ENCODE peak calls at places on chromosomes 13 and 19, in six cellular contexts. One of them, this sample, is unnamed.

GRCh38 chr13:31951215-31951678 is 80.3 kb upstream of the FRY start:
- DNase-seq in heart left ventricle: peak; percentile 49
- DNase-seq in ascending aorta: peak; percentile 80
- DNase-seq in foreskin keratinocyte: peak; percentile 44
- DNase-seq in CD8-positive, alpha-beta T cell: no peak
- DNase-seq in Peyer's patch: peak; percentile 57
- DNase-seq in this sample: peak; percentile 65

GRCh38 chr19:3785464-3785937 is 680 bp downstream of the MATK start:
- DNase-seq in foreskin keratinocyte: no peak
- DNase-seq in Peyer's patch: no peak
- DNase-seq in heart left ventricle: no peak
- DNase-seq in ascending aorta: no peak
- DNase-seq in CD8-positive, alpha-beta T cell: peak; percentile 37
- DNase-seq in this sample: no peak

GRCh38 chr13:27158335-27158734 is 13.3 kb downstream of the USP12 start:
- DNase-seq in foreskin keratinocyte: no peak
- DNase-seq in CD8-positive, alpha-beta T cell: no peak
- DNase-seq in Peyer's patch: no peak
- DNase-seq in ascending aorta: no peak
- DNase-seq in heart left ventricle: no peak
- DNase-seq in this sample: no peak

GRCh38 chr13:106986033-106986484 is 418.1 kb upstream of the ARGLU1 start:
- DNase-seq in Peyer's patch: no peak
- DNase-seq in heart left ventricle: no peak
- DNase-seq in CD8-positive, alpha-beta T cell: no peak
- DNase-seq in ascending aorta: no peak
- DNase-seq in foreskin keratinocyte: peak; percentile 10
- DNase-seq in this sample: no peak

GRCh38 chr19:54190942-54191670 is at the start of gene TSEN34:
- DNase-seq in ascending aorta: peak; percentile 82
- DNase-seq in foreskin keratinocyte: no peak
- DNase-seq in heart left ventricle: peak; percentile 90
- DNase-seq in CD8-positive, alpha-beta T cell: peak; percentile 89
- DNase-seq in Peyer's patch: peak; percentile 92
- DNase-seq in this sample: peak; percentile 78

GRCh38 chr19:33552928-33553279 is 31.3 kb upstream of the PEPD start:
- DNase-seq in heart left ventricle: no peak
- DNase-seq in CD8-positive, alpha-beta T cell: no peak
- DNase-seq in ascending aorta: no peak
- DNase-seq in foreskin keratinocyte: no peak
- DNase-seq in Peyer's patch: no peak
- DNase-seq in this sample: no peak

GRCh38 chr13:29845440-29846056 is 4.9 kb downstream of the UBL3 start:
- DNase-seq in Peyer's patch: no peak
- DNase-seq in heart left ventricle: no peak
- DNase-seq in ascending aorta: no peak
- DNase-seq in CD8-positive, alpha-beta T cell: no peak
- DNase-seq in foreskin keratinocyte: no peak
- DNase-seq in this sample: no peak

GRCh38 chr13:41386206-41386605 is 71.1 kb upstream of the RGCC start:
- DNase-seq in ascending aorta: no peak
- DNase-seq in foreskin keratinocyte: no peak
- DNase-seq in CD8-positive, alpha-beta T cell: no peak
- DNase-seq in Peyer's patch: no peak
- DNase-seq in heart left ventricle: no peak
- DNase-seq in this sample: no peak

GRCh38 chr13:110352735-110353134 is 45.7 kb downstream of the COL4A2 start:
- DNase-seq in CD8-positive, alpha-beta T cell: no peak
- DNase-seq in Peyer's patch: no peak
- DNase-seq in foreskin keratinocyte: no peak
- DNase-seq in heart left ventricle: no peak
- DNase-seq in ascending aorta: no peak
- DNase-seq in this sample: peak; percentile 36
- TF ChIP-seq CTCF in CD8-positive, alpha-beta T cell: no peak
- TF ChIP-seq CTCF in Peyer's patch: no peak
- TF ChIP-seq CTCF in foreskin keratinocyte: peak; percentile 30
- TF ChIP-seq CTCF in heart left ventricle: peak; percentile 25
- TF ChIP-seq CTCF in ascending aorta: no peak
- TF ChIP-seq CTCF in this sample: peak; percentile 68

GRCh38 chr13:33285420-33286124 is at the start of gene STARD13:
- DNase-seq in CD8-positive, alpha-beta T cell: no peak
- DNase-seq in heart left ventricle: peak; percentile 95
- DNase-seq in foreskin keratinocyte: peak; percentile 94
- DNase-seq in Peyer's patch: peak; percentile 89
- DNase-seq in ascending aorta: peak; percentile 98
- DNase-seq in this sample: no peak

GRCh38 chr13:33284016-33284415 is 1.5 kb downstream of the STARD13 start:
- DNase-seq in CD8-positive, alpha-beta T cell: no peak
- DNase-seq in ascending aorta: no peak
- DNase-seq in foreskin keratinocyte: no peak
- DNase-seq in heart left ventricle: no peak
- DNase-seq in Peyer's patch: no peak
- DNase-seq in this sample: no peak

GRCh38 chr13:33281951-33282595 is 3.5 kb downstream of the STARD13 start:
- DNase-seq in Peyer's patch: no peak
- DNase-seq in foreskin keratinocyte: peak; percentile 93
- DNase-seq in CD8-positive, alpha-beta T cell: no peak
- DNase-seq in heart left ventricle: no peak
- DNase-seq in ascending aorta: no peak
- DNase-seq in this sample: no peak

GRCh38 chr13:33284916-33285315 is 639 bp downstream of the STARD13 start:
- DNase-seq in ascending aorta: no peak
- DNase-seq in heart left ventricle: no peak
- DNase-seq in foreskin keratinocyte: no peak
- DNase-seq in Peyer's patch: no peak
- DNase-seq in CD8-positive, alpha-beta T cell: no peak
- DNase-seq in this sample: no peak

DNA sequence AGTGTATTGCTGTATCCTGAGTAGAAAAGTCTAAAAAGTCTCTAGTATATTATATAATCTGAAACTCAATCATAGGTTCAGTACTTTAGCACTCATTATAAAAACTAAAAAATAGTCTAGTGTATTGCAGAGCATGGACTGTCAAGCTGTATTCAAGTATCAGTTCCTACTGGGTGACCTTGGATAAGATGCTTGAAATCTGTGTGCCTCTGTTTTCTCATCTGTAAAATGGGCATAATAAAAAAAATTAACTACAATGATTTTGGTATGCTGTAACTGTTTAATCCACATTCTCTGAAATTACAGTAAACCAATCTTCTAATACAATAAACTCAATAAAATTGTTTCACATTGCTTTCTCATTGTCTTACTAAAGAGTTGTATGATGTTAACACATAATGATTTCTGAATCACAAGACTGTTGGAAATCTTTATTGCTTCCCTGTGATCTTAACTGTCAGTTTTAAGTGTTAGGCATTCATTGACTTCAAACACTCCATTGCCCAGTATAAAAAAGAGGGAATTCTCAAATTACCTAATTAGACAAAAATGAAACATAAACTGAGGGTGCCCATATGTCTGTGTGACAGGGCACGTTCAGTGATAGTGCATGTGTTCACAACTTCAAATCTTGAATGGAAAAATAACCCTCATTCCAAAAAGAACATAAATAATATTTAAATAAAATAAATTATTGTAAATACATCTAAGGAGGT is 2.2 kb downstream of the STARD13 start:
- DNase-seq in foreskin keratinocyte: no peak
- DNase-seq in heart left ventricle: no peak
- DNase-seq in ascending aorta: no peak
- DNase-seq in Peyer's patch: no peak
- DNase-seq in CD8-positive, alpha-beta T cell: no peak
- DNase-seq in this sample: no peak
- H3K27ac ChIP-seq in foreskin keratinocyte: peak overlapping the region; percentile 91
- H3K27ac ChIP-seq in heart left ventricle: peak overlapping the region; percentile 98
- H3K27ac ChIP-seq in ascending aorta: peak overlapping the region; percentile 36
- H3K27ac ChIP-seq in Peyer's patch: no peak overlapping the region
- H3K27ac ChIP-seq in CD8-positive, alpha-beta T cell: no peak overlapping the region
- H3K27ac ChIP-seq in this sample: no peak overlapping the region

GRCh38 chr19:2312819-2313501 is 5.0 kb upstream of the LINGO3 start:
- DNase-seq in ascending aorta: no peak
- DNase-seq in heart left ventricle: no peak
- DNase-seq in Peyer's patch: no peak
- DNase-seq in CD8-positive, alpha-beta T cell: no peak
- DNase-seq in foreskin keratinocyte: no peak
- DNase-seq in this sample: no peak

GRCh38 chr19:2315121-2315817 is 7.3 kb upstream of the LINGO3 start:
- DNase-seq in CD8-positive, alpha-beta T cell: no peak
- DNase-seq in foreskin keratinocyte: no peak
- DNase-seq in heart left ventricle: no peak
- DNase-seq in ascending aorta: no peak
- DNase-seq in Peyer's patch: no peak
- DNase-seq in this sample: no peak

GRCh38 chr19:2317756-2318155 is 9.8 kb upstream of the LINGO3 start:
- DNase-seq in heart left ventricle: no peak
- DNase-seq in foreskin keratinocyte: no peak
- DNase-seq in Peyer's patch: no peak
- DNase-seq in CD8-positive, alpha-beta T cell: no peak
- DNase-seq in ascending aorta: no peak
- DNase-seq in this sample: no peak

GRCh38 chr19:2317300-2317699 is 9.3 kb upstream of the LINGO3 start:
- DNase-seq in foreskin keratinocyte: no peak
- DNase-seq in ascending aorta: no peak
- DNase-seq in CD8-positive, alpha-beta T cell: no peak
- DNase-seq in Peyer's patch: no peak
- DNase-seq in heart left ventricle: no peak
- DNase-seq in this sample: no peak

DNA sequence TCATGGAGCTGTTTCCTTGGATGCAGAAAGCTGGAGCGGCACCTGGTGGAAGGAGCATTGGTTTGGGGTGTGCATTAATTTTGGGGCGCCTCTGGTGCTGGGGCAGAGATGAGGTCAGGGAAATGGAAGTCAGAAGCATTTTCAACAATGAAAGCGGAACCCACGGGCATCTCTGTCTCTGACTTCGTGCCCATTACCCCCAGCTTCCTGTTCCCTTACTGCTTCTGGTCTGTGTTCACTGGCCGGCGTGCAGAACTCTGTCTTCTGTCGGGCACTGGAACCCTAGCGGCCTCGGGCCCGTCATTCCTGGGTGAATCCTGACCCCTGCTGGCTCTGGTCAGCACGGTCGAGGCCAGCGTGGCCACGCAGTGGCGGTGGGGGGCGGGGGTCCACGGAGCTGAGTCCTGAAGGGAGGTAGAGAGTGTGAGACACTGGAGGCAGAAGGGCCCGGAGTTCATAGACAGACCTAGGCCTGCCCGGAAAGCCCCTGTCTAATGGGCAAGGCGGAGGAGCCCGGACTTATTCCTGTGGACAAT is 7.9 kb upstream of the LINGO3 start:
- DNase-seq in ascending aorta: peak; percentile 80
- DNase-seq in heart left ventricle: peak; percentile 77
- DNase-seq in CD8-positive, alpha-beta T cell: no peak
- DNase-seq in foreskin keratinocyte: no peak
- DNase-seq in Peyer's patch: peak; percentile 69
- DNase-seq in this sample: peak; percentile 86
- TF ChIP-seq CTCF in ascending aorta: peak; percentile 54
- TF ChIP-seq CTCF in heart left ventricle: peak; percentile 58
- TF ChIP-seq CTCF in CD8-positive, alpha-beta T cell: no peak
- TF ChIP-seq CTCF in foreskin keratinocyte: peak; percentile 38
- TF ChIP-seq CTCF in Peyer's patch: peak; percentile 23
- TF ChIP-seq CTCF in this sample: peak; percentile 89

DNA sequence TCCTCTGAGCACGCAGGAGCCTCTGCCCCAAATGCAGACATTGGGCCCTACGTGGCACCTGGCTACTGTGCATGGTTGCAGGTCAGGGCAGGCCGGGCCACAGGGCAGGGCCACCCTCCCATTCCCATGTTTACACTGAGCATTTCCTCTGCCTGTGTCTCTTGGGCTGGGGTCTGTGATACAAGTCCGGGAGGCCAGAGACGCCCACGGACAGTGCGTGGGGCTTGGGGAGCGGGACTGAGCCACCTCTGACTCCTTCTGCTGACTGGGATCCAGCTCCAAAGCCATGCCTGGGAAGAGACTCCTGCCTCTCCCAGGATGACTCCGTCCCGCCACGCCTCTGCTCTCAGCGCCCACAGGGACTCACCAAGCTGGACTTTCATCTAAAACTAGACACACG is 18.8 kb downstream of the GAS6 start:
- DNase-seq in heart left ventricle: no peak
- DNase-seq in ascending aorta: peak; percentile 60
- DNase-seq in Peyer's patch: peak; percentile 70
- DNase-seq in CD8-positive, alpha-beta T cell: no peak
- DNase-seq in foreskin keratinocyte: no peak
- DNase-seq in this sample: peak; percentile 10
- H3K27ac ChIP-seq in heart left ventricle: no peak overlapping the region
- H3K27ac ChIP-seq in ascending aorta: no peak overlapping the region
- H3K27ac ChIP-seq in Peyer's patch: no peak overlapping the region
- H3K27ac ChIP-seq in CD8-positive, alpha-beta T cell: no peak overlapping the region
- H3K27ac ChIP-seq in foreskin keratinocyte: no peak overlapping the region
- H3K27ac ChIP-seq in this sample: no peak overlapping the region

GRCh38 chr19:40601061-40601973 is at the start of gene LTBP4:
- DNase-seq in heart left ventricle: peak; percentile 85
- DNase-seq in foreskin keratinocyte: no peak
- DNase-seq in CD8-positive, alpha-beta T cell: no peak
- DNase-seq in ascending aorta: peak; percentile 86
- DNase-seq in Peyer's patch: peak; percentile 69
- DNase-seq in this sample: no peak

GRCh38 chr19:40604647-40605200 is 3.6 kb downstream of the LTBP4 start:
- DNase-seq in CD8-positive, alpha-beta T cell: no peak
- DNase-seq in foreskin keratinocyte: no peak
- DNase-seq in Peyer's patch: peak; percentile 72
- DNase-seq in ascending aorta: no peak
- DNase-seq in heart left ventricle: no peak
- DNase-seq in this sample: no peak

GRCh38 chr19:40605201-40605971 is 4.2 kb downstream of the LTBP4 start:
- DNase-seq in foreskin keratinocyte: peak; percentile 86
- DNase-seq in CD8-positive, alpha-beta T cell: peak; percentile 85
- DNase-seq in ascending aorta: peak; percentile 83
- DNase-seq in heart left ventricle: peak; percentile 78
- DNase-seq in Peyer's patch: peak; percentile 95
- DNase-seq in this sample: no peak

GRCh38 chr19:40603719-40604646 is 2.8 kb downstream of the LTBP4 start:
- DNase-seq in foreskin keratinocyte: peak; percentile 95
- DNase-seq in CD8-positive, alpha-beta T cell: peak; percentile 97
- DNase-seq in heart left ventricle: peak; percentile 97
- DNase-seq in Peyer's patch: peak; percentile 100
- DNase-seq in ascending aorta: peak; percentile 99
- DNase-seq in this sample: peak; percentile 97

DNA sequence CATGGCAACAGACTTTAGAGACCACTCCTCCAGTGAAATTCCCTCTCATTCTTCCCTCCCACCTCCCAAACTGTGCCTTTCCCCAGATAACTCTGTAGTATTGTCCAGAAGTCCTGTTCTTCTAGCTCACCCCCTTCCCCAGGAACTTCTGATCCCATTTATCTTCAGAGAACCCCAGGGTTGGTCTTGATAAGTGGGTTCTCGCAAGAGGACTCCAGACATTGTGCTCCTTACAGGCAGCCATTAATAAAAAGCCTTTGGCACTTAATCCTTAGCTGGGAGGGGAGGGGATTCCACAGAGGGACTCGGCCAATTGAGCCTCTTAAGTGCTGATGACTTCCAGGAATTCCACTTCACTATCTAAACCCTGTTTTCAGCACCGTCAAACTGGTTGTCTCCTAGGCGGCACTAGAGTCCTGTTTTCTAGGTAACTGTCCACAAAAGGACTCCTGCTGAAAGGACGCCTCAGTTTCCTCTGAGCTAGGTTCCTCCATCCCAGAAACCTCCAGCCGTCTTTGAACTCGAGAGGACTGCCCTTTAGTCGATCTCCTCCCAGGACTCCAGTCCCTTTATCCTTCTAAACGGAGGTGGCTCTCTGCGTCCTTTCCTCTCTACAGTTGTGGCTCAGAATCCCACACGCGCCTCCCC is 2.0 kb downstream of the LTBP4 start:
- DNase-seq in Peyer's patch: no peak
- DNase-seq in foreskin keratinocyte: no peak
- DNase-seq in heart left ventricle: no peak
- DNase-seq in CD8-positive, alpha-beta T cell: no peak
- DNase-seq in ascending aorta: no peak
- DNase-seq in this sample: peak; percentile 67
- TF ChIP-seq CTCF in Peyer's patch: no peak
- TF ChIP-seq CTCF in foreskin keratinocyte: peak; percentile 50
- TF ChIP-seq CTCF in heart left ventricle: no peak
- TF ChIP-seq CTCF in CD8-positive, alpha-beta T cell: no peak
- TF ChIP-seq CTCF in ascending aorta: no peak
- TF ChIP-seq CTCF in this sample: no peak

This sample was measured in WERI-Rb-1.